ENCODE peak calls at places on chromosomes 13 and 19, in seven cellular contexts. X is OCI-LY7; C is Calu3; P is ELF-1; Z is stomach; O is CD4-positive, alpha-beta T cell; I is ovary. B is an unnamed sample.
A peak's percentile ranks its signal among the peaks of the same experiment; 100 is the strongest.

GRCh38 chr13:112968380-112968909 is 569 bp upstream of the MCF2L start:
- DNase-seq in X (peak; percentile 24), C (peak; percentile 16), P (no peak), Z (peak; percentile 79), O (peak; percentile 51), I (peak; percentile 34), B (peak; percentile 79)

GRCh38 chr19:18108897-18109296 is 11.3 kb downstream of the MAST3 start:
- DNase-seq in X (no peak), C (no peak), P (no peak), Z (no peak), O (no peak), I (no peak), B (no peak)

GRCh38 chr19:35901055-35901644 is 810 bp upstream of the NFKBID start:
- DNase-seq in X (no peak), C (no peak), P (no peak), Z (no peak), O (no peak), I (no peak), B (no peak)

GRCh38 chr13:44160549-44161278 is 212.9 kb upstream of the SERP2 start:
- DNase-seq in X (no peak), C (no peak), P (no peak), Z (no peak), O (no peak), I (no peak), B (no peak)

GRCh38 chr13:114002009-114002544 is 28.2 kb upstream of the C13orf46 start:
- DNase-seq in X (no peak), C (no peak), P (peak; percentile 74), Z (peak; percentile 60), O (no peak), I (no peak), B (no peak)

GRCh38 chr19:34351382-34351802 is 13.6 kb upstream of the GPI start:
- DNase-seq in X (no peak), C (peak; percentile 63), P (no peak), Z (peak; percentile 87), O (peak; percentile 31), I (no peak), B (no peak)

GRCh38 chr13:42474954-42475353 is 99.0 kb upstream of the TNFSF11 start:
- DNase-seq in X (no peak), C (no peak), P (no peak), Z (no peak), O (no peak), I (no peak), B (no peak)

GRCh38 chr13:71864981-71865857 is 1.8 kb downstream of the DACH1 start:
- DNase-seq in X (no peak), C (peak; percentile 0), P (peak; percentile 34), Z (no peak), O (no peak), I (no peak), B (no peak)

GRCh38 chr13:101289764-101290163 is 126.5 kb downstream of the NALCN start:
- DNase-seq in X (peak; percentile 0), C (no peak), P (no peak), Z (no peak), O (no peak), I (no peak), B (no peak)

GRCh38 chr19:8361921-8362793 is 1.8 kb upstream of the ANGPTL4 start:
- DNase-seq in X (no peak), C (peak; percentile 90), P (no peak), Z (peak; percentile 98), O (no peak), I (peak; percentile 58), B (peak; percentile 99)

GRCh38 chr13:29480893-29481525 is 114.5 kb downstream of the SLC7A1 start:
- DNase-seq in X (no peak), C (no peak), P (no peak), Z (no peak), O (no peak), I (no peak), B (no peak)

GRCh38 chr19:45442408-45442926 is 18.8 kb upstream of the ERCC1 start:
- DNase-seq in X (no peak), C (no peak), P (no peak), Z (no peak), O (no peak), I (no peak), B (no peak)

GRCh38 chr13:33462109-33462508 is 176.6 kb upstream of the STARD13 start:
- DNase-seq in X (no peak), C (no peak), P (no peak), Z (no peak), O (no peak), I (no peak), B (no peak)

GRCh38 chr19:516884-517424 is 9.7 kb downstream of the TPGS1 start:
- DNase-seq in X (no peak), C (no peak), P (peak; percentile 47), Z (no peak), O (no peak), I (no peak), B (no peak)

GRCh38 chr19:12092065-12092867 is 27.7 kb downstream of the ZNF844 start:
- DNase-seq in X (no peak), C (no peak), P (peak; percentile 96), Z (peak; percentile 80), O (peak; percentile 24), I (peak; percentile 81), B (peak; percentile 92)

GRCh38 chr19:33622505-33622808 is 704 bp downstream of the CHST8 start:
- DNase-seq in X (no peak), C (no peak), P (peak; percentile 54), Z (no peak), O (no peak), I (no peak), B (no peak)

GRCh38 chr19:46126086-46126485 is 1.6 kb upstream of the IGFL3 start:
- DNase-seq in X (no peak), C (no peak), P (no peak), Z (no peak), O (no peak), I (no peak), B (no peak)

GRCh38 chr13:110448230-110448629 is 113.3 kb downstream of the RAB20 start:
- DNase-seq in X (no peak), C (peak; percentile 2), P (peak; percentile 70), Z (no peak), O (no peak), I (no peak), B (no peak)

GRCh38 chr19:19421326-19421725 is 15.9 kb downstream of the GATAD2A start:
- DNase-seq in X (no peak), C (no peak), P (no peak), Z (no peak), O (no peak), I (no peak), B (peak; percentile 57)

GRCh38 chr13:101474419-101474957 is 22.0 kb downstream of the ITGBL1 start:
- DNase-seq in X (no peak), C (peak; percentile 22), P (no peak), Z (no peak), O (no peak), I (no peak), B (no peak)

GRCh38 chr13:51833980-51834379 is 11.0 kb downstream of the TMEM272 start:
- DNase-seq in X (no peak), C (no peak), P (no peak), Z (no peak), O (no peak), I (no peak), B (no peak)

GRCh38 chr19:57888494-57889231 is at the start of gene ZNF814:
- DNase-seq in X (peak; percentile 92), C (no peak), P (peak; percentile 98), Z (peak; percentile 63), O (peak; percentile 81), I (peak; percentile 76), B (peak; percentile 90)

GRCh38 chr19:50750010-50750409 is 20.3 kb upstream of the GPR32 start:
- DNase-seq in X (peak; percentile 34), C (no peak), P (no peak), Z (no peak), O (no peak), I (no peak), B (no peak)

GRCh38 chr19:10292206-10292788 is 2.5 kb downstream of the ICAM5 start:
- DNase-seq in X (peak; percentile 81), C (peak; percentile 89), P (peak; percentile 83), Z (peak; percentile 82), O (peak; percentile 58), I (peak; percentile 60), B (peak; percentile 55)

GRCh38 chr13:73835138-73835721 is 299.0 kb downstream of the KLF12 start:
- DNase-seq in X (peak; percentile 73), C (no peak), P (no peak), Z (no peak), O (no peak), I (no peak), B (no peak)

GRCh38 chr13:102187313-102187712 is 214.5 kb downstream of the FGF14 start:
- DNase-seq in X (no peak), C (no peak), P (no peak), Z (no peak), O (no peak), I (no peak), B (no peak)

GRCh38 chr13:75541961-75542360 is 4.3 kb upstream of the COMMD6 start:
- DNase-seq in X (no peak), C (no peak), P (no peak), Z (no peak), O (no peak), I (no peak), B (no peak)

GRCh38 chr19:18542936-18543813 is at the start of gene FKBP8:
- DNase-seq in X (peak; percentile 94), C (peak; percentile 91), P (peak; percentile 86), Z (peak; percentile 95), O (peak; percentile 92), I (peak; percentile 94), B (peak; percentile 95)

GRCh38 chr13:52832268-52832667 is 16.2 kb downstream of the PCDH8 start:
- DNase-seq in X (no peak), C (no peak), P (no peak), Z (no peak), O (no peak), I (no peak), B (no peak)

GRCh38 chr19:47258895-47259555 is 2.7 kb downstream of the CCDC9 start:
- DNase-seq in X (no peak), C (no peak), P (no peak), Z (no peak), O (no peak), I (no peak), B (no peak)